ENCODE peak calls at places on chromosomes 3 and 15, in eight cellular contexts. T is activated naive CD4-positive, alpha-beta T cell treated with Interleukin-2 at 50 U/mL for 16 hours; N is neural progenitor cell; Y is uterus; U is G401; D is left lung; K is NCI-H1105; G is Caki2. W is an unnamed sample.

GRCh38 chr15:38696120-38696727 is 131.6 kb upstream of the RASGRP1 start:
- DNase-seq in T (peak), N (no peak), Y (no peak), U (no peak), D (no peak), K (no peak), G (no peak), W (no peak)

GRCh38 chr3:153848701-153849100 is 272.5 kb upstream of the ARHGEF26 start:
- DNase-seq in T (no peak), N (no peak), Y (no peak), U (peak), D (no peak), K (peak), G (no peak), W (no peak)

GRCh38 chr15:74428442-74428787 is 5.3 kb downstream of the SEMA7A start:
- DNase-seq in T (no peak), N (no peak), Y (no peak), U (no peak), D (no peak), K (no peak), G (no peak), W (no peak)

GRCh38 chr15:73945109-73945508 is 18.8 kb downstream of the LOXL1 start:
- DNase-seq in T (no peak), N (no peak), Y (no peak), U (no peak), D (no peak), K (no peak), G (no peak), W (no peak)

GRCh38 chr15:74156678-74157411 is 16.7 kb upstream of the ISLR start:
- DNase-seq in T (no peak), N (no peak), Y (no peak), U (no peak), D (no peak), K (no peak), G (no peak), W (no peak)

GRCh38 chr3:108472011-108472591 is 38.3 kb downstream of the MYH15 start:
- DNase-seq in T (no peak), N (no peak), Y (no peak), U (no peak), D (no peak), K (no peak), G (peak), W (no peak)

GRCh38 chr15:78003539-78004008 is 73.9 kb downstream of the TBC1D2B start:
- DNase-seq in T (no peak), N (peak), Y (no peak), U (no peak), D (no peak), K (peak), G (no peak), W (no peak)

GRCh38 chr3:100913870-100914654 is 79.2 kb downstream of the ABI3BP start:
- DNase-seq in T (no peak), N (peak), Y (peak), U (no peak), D (no peak), K (no peak), G (peak), W (no peak)

GRCh38 chr3:37324752-37325407 is 150.5 kb upstream of the LRRFIP2 start:
- DNase-seq in T (no peak), N (no peak), Y (no peak), U (no peak), D (no peak), K (no peak), G (no peak), W (no peak)

GRCh38 chr3:12273045-12273695 is 15.7 kb upstream of the PPARG start:
- DNase-seq in T (no peak), N (no peak), Y (no peak), U (no peak), D (no peak), K (no peak), G (no peak), W (no peak)

GRCh38 chr3:124592658-124593441 is 137.4 kb upstream of the UMPS start:
- DNase-seq in T (no peak), N (no peak), Y (no peak), U (no peak), D (no peak), K (peak), G (no peak), W (peak)

GRCh38 chr3:78867409-78868372 is 900.1 kb downstream of the ROBO1 start:
- DNase-seq in T (no peak), N (no peak), Y (no peak), U (no peak), D (no peak), K (no peak), G (no peak), W (no peak)

GRCh38 chr3:125593991-125594574 is 1.2 kb downstream of the OSBPL11 start:
- DNase-seq in T (no peak), N (peak), Y (no peak), U (no peak), D (no peak), K (no peak), G (no peak), W (peak)

GRCh38 chr3:23601020-23601822 is 204.5 kb upstream of the UBE2E1 start:
- DNase-seq in T (no peak), N (no peak), Y (no peak), U (peak), D (no peak), K (no peak), G (peak), W (no peak)

GRCh38 chr3:191761906-191762305 is 300.9 kb downstream of the PYDC2 start:
- DNase-seq in T (no peak), N (peak), Y (no peak), U (no peak), D (no peak), K (no peak), G (no peak), W (no peak)

GRCh38 chr3:45311953-45312795 is 76.2 kb upstream of the LARS2 start:
- DNase-seq in T (no peak), N (no peak), Y (no peak), U (no peak), D (no peak), K (no peak), G (no peak), W (no peak)

GRCh38 chr3:166284994-166285393 is 447.8 kb upstream of the BCHE start:
- DNase-seq in T (no peak), N (no peak), Y (no peak), U (no peak), D (no peak), K (no peak), G (peak), W (no peak)

GRCh38 chr15:92091155-92091734 is 237.7 kb downstream of the SLCO3A1 start:
- DNase-seq in T (no peak), N (peak), Y (no peak), U (peak), D (peak), K (no peak), G (no peak), W (no peak)

GRCh38 chr15:80778964-80779657 is at the start of gene CEMIP:
- DNase-seq in T (peak), N (peak), Y (peak), U (peak), D (peak), K (peak), G (peak), W (peak)

GRCh38 chr3:56323986-56324420 is 144.3 kb downstream of the ERC2 start:
- DNase-seq in T (no peak), N (peak), Y (no peak), U (no peak), D (no peak), K (no peak), G (peak), W (no peak)

GRCh38 chr3:15797600-15798303 is at the start of gene ANKRD28:
- DNase-seq in T (no peak), N (peak), Y (no peak), U (peak), D (no peak), K (no peak), G (peak), W (no peak)

GRCh38 chr3:70829101-70829500 is 516.7 kb upstream of the MDFIC2 start:
- DNase-seq in T (no peak), N (no peak), Y (no peak), U (no peak), D (no peak), K (no peak), G (no peak), W (no peak)

GRCh38 chr3:127847236-127847720 is 25.0 kb upstream of the MGLL start:
- DNase-seq in T (no peak), N (no peak), Y (no peak), U (peak), D (no peak), K (no peak), G (no peak), W (no peak)

GRCh38 chr15:57213783-57214366 is 162.4 kb upstream of the CGNL1 start:
- DNase-seq in T (no peak), N (peak), Y (no peak), U (peak), D (no peak), K (peak), G (peak), W (no peak)

GRCh38 chr3:152051501-152052404 is 178.3 kb downstream of the SUCNR1 start:
- DNase-seq in T (no peak), N (no peak), Y (no peak), U (no peak), D (no peak), K (no peak), G (no peak), W (no peak)

GRCh38 chr3:12444582-12445468 is 39.5 kb upstream of the TSEN2 start:
- DNase-seq in T (no peak), N (peak), Y (no peak), U (no peak), D (no peak), K (no peak), G (peak), W (peak)

GRCh38 chr3:76372497-76372896 is 587.1 kb upstream of the ZNF717 start:
- DNase-seq in T (no peak), N (no peak), Y (no peak), U (no peak), D (no peak), K (no peak), G (no peak), W (no peak)

GRCh38 chr15:27589260-27589659 is 509.9 kb downstream of the OCA2 start:
- DNase-seq in T (no peak), N (no peak), Y (no peak), U (no peak), D (no peak), K (no peak), G (no peak), W (no peak)

GRCh38 chr3:99997293-99997692 is 117.0 kb downstream of the FILIP1L start:
- DNase-seq in T (no peak), N (no peak), Y (no peak), U (no peak), D (no peak), K (no peak), G (no peak), W (no peak)